ENCODE peak calls at places on chromosomes 4 and X, in six cellular contexts. I is mesendoderm, B is MM.1S, Z is DND-41, E is neural progenitor cell, C is endothelial cell of umbilical vein. Q is an unnamed sample.

GRCh38 chrX:37378830-37379229 is 29.7 kb downstream of the PRRG1 start:
- DNase-seq in I (no peak), B (no peak), Z (no peak), E (no peak), C (no peak), Q (no peak)

GRCh38 chrX:139203681-139204575 is 326.6 kb upstream of the F9 start:
- DNase-seq in I (peak; percentile 59), B (peak; percentile 17), Z (no peak), E (peak; percentile 62), C (no peak), Q (no peak)

GRCh38 chr4:39446842-39447573 is 11.7 kb downstream of the RPL9 start:
- DNase-seq in I (peak; percentile 92), B (no peak), Z (no peak), E (peak; percentile 49), C (peak; percentile 69), Q (peak; percentile 37)

GRCh38 chr4:124658795-124659194 is 53.7 kb downstream of the ANKRD50 start:
- DNase-seq in I (no peak), B (no peak), Z (no peak), E (no peak), C (no peak), Q (no peak)

GRCh38 chrX:43349363-43349762 is 306.7 kb upstream of the MAOA start:
- DNase-seq in I (peak; percentile 71), B (peak; percentile 44), Z (peak; percentile 45), E (peak; percentile 62), C (peak; percentile 30), Q (peak; percentile 33)

GRCh38 chr4:67087897-67088296 is 457.4 kb downstream of the CENPC start:
- DNase-seq in I (peak; percentile 65), B (peak; percentile 54), Z (peak; percentile 28), E (peak; percentile 50), C (peak; percentile 38), Q (peak; percentile 5)

GRCh38 chrX:129785160-129785947 is 5.6 kb downstream of the SASH3 start:
- DNase-seq in I (no peak), B (no peak), Z (peak; percentile 20), E (no peak), C (no peak), Q (no peak)

GRCh38 chrX:41984628-41985027 is 61.3 kb upstream of the CASK start:
- DNase-seq in I (no peak), B (no peak), Z (no peak), E (no peak), C (no peak), Q (no peak)

GRCh38 chr4:718460-718859 is 12.8 kb downstream of the PCGF3 start:
- DNase-seq in I (no peak), B (no peak), Z (no peak), E (no peak), C (no peak), Q (no peak)

GRCh38 chr4:132572210-132572609 is 576.9 kb upstream of the PCDH10 start:
- DNase-seq in I (peak; percentile 96), B (no peak), Z (no peak), E (no peak), C (peak; percentile 33), Q (no peak)

GRCh38 chrX:6890862-6891261 is 256.6 kb upstream of the STS start:
- DNase-seq in I (no peak), B (no peak), Z (no peak), E (no peak), C (no peak), Q (no peak)

GRCh38 chrX:6550999-6551398 is 16.1 kb upstream of the VCX3A start:
- DNase-seq in I (no peak), B (no peak), Z (no peak), E (no peak), C (no peak), Q (no peak)

GRCh38 chr4:128871948-128872347 is 62.4 kb downstream of the JADE1 start:
- DNase-seq in I (no peak), B (no peak), Z (no peak), E (no peak), C (no peak), Q (no peak)

GRCh38 chrX:20685652-20686051 is 418.9 kb upstream of the RPS6KA3 start:
- DNase-seq in I (no peak), B (no peak), Z (no peak), E (no peak), C (no peak), Q (no peak)

GRCh38 chr4:186297013-186297645 is 31.1 kb downstream of the F11 start:
- DNase-seq in I (peak; percentile 67), B (peak; percentile 46), Z (no peak), E (peak; percentile 56), C (peak; percentile 51), Q (peak; percentile 43)

GRCh38 chr4:87120411-87121162 is 99.8 kb downstream of the KLHL8 start:
- DNase-seq in I (no peak), B (no peak), Z (no peak), E (no peak), C (peak; percentile 70), Q (no peak)

GRCh38 chrX:40550069-40550468 is 30.7 kb upstream of the ATP6AP2 start:
- DNase-seq in I (no peak), B (no peak), Z (no peak), E (no peak), C (no peak), Q (no peak)

GRCh38 chr4:153788419-153789276 is at the start of gene SFRP2:
- DNase-seq in I (peak; percentile 91), B (no peak), Z (no peak), E (peak; percentile 94), C (no peak), Q (no peak)

GRCh38 chrX:20456971-20457370 is 190.3 kb upstream of the RPS6KA3 start:
- DNase-seq in I (no peak), B (no peak), Z (no peak), E (no peak), C (no peak), Q (no peak)

GRCh38 chrX:121876316-121876715 is 828.9 kb downstream of the GLUD2 start:
- DNase-seq in I (peak; percentile 25), B (no peak), Z (no peak), E (no peak), C (no peak), Q (no peak)

GRCh38 chr4:143359794-143360193 is 23.1 kb downstream of the GAB1 start:
- DNase-seq in I (no peak), B (no peak), Z (no peak), E (no peak), C (no peak), Q (no peak)

GRCh38 chr4:170037481-170037880 is 11.3 kb upstream of the MFAP3L start:
- DNase-seq in I (no peak), B (no peak), Z (no peak), E (no peak), C (no peak), Q (no peak)

GRCh38 chrX:84907324-84907946 is 96.2 kb upstream of the APOOL start:
- DNase-seq in I (peak; percentile 9), B (peak; percentile 13), Z (no peak), E (peak; percentile 10), C (peak; percentile 1), Q (no peak)

GRCh38 chr4:180923476-180923875 is 1319.7 kb upstream of the TENM3 start:
- DNase-seq in I (peak; percentile 71), B (no peak), Z (no peak), E (no peak), C (no peak), Q (no peak)

GRCh38 chr4:153486281-153487151 is 20.4 kb downstream of the TMEM131L start:
- DNase-seq in I (peak; percentile 94), B (no peak), Z (no peak), E (peak; percentile 36), C (peak; percentile 71), Q (no peak)

GRCh38 chr4:67371563-67371962 is 173.7 kb downstream of the CENPC start:
- DNase-seq in I (no peak), B (no peak), Z (no peak), E (peak; percentile 25), C (no peak), Q (no peak)

GRCh38 chr4:5267418-5267817 is 216.1 kb downstream of the STK32B start:
- DNase-seq in I (no peak), B (no peak), Z (no peak), E (no peak), C (no peak), Q (no peak)

GRCh38 chr4:57405359-57405758 is 295.2 kb upstream of the IGFBP7 start:
- DNase-seq in I (no peak), B (no peak), Z (no peak), E (no peak), C (no peak), Q (no peak)

GRCh38 chrX:106672527-106672926 is 54.0 kb upstream of the RNF128 start:
- DNase-seq in I (peak; percentile 19), B (no peak), Z (no peak), E (no peak), C (no peak), Q (no peak)

GRCh38 chrX:118872102-118872566 is 48.5 kb downstream of the ZCCHC12 start:
- DNase-seq in I (no peak), B (no peak), Z (no peak), E (no peak), C (no peak), Q (no peak)
- H3K27ac ChIP-seq in I (no peak overlapping the region), B (no peak overlapping the region), Z (no peak overlapping the region), E (no peak overlapping the region), C (no peak overlapping the region), Q (no peak overlapping the region)

GRCh38 chr4:123408471-123409084 is 12.0 kb downstream of the SPRY1 start:
- DNase-seq in I (no peak), B (no peak), Z (no peak), E (peak; percentile 21), C (no peak), Q (no peak)

GRCh38 chr4:123409301-123409700 is 12.7 kb downstream of the SPRY1 start:
- DNase-seq in I (no peak), B (no peak), Z (no peak), E (no peak), C (no peak), Q (no peak)

GRCh38 chr4:123411514-123411913 is 14.9 kb downstream of the SPRY1 start:
- DNase-seq in I (no peak), B (no peak), Z (peak; percentile 30), E (no peak), C (no peak), Q (no peak)

GRCh38 chr4:123412700-123413512 is 16.3 kb downstream of the SPRY1 start:
- DNase-seq in I (no peak), B (no peak), Z (no peak), E (no peak), C (no peak), Q (no peak)

GRCh38 chr4:123411976-123412589 is 15.5 kb downstream of the SPRY1 start:
- DNase-seq in I (no peak), B (peak; percentile 89), Z (no peak), E (peak; percentile 8), C (no peak), Q (peak; percentile 29)
- H3K4me1 ChIP-seq in I (peaks cover 2% of the 10 kb centered on the region), B (peaks cover 58% of the 10 kb centered on the region), Z (no peaks in the 10 kb centered on the region), E (peaks cover 52% of the 10 kb centered on the region), C (peaks cover 18% of the 10 kb centered on the region), Q (no peaks in the 10 kb centered on the region)

GRCh38 chr4:43331226-43332078 is 438.9 kb downstream of the GRXCR1 start:
- DNase-seq in I (no peak), B (no peak), Z (no peak), E (no peak), C (no peak), Q (no peak)
- H3K27ac ChIP-seq in I (no peak overlapping the region), B (no peak overlapping the region), Z (no peak overlapping the region), E (no peak overlapping the region), C (no peak overlapping the region), Q (no peak overlapping the region)

DNA sequence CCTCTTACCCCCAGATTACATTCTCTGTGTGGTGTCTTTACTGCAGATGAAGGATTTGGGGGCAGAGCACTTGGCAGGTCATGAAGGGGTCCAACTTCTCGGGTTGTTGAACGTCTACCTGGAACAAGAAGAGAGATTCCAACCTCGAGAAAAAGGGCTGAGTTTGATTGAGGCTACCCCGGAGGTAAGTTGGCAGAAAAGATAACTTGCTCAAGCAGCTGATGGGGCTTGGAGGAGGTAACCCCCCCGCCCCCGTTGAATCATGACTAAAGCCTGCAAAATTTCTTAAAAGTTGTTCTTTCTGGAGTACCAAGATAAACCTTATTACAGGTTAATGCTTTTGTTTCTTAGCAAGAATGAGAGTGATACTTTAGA is 1.5 kb downstream of the CCNG2 start:
- DNase-seq in I (no peak), B (no peak), Z (no peak), E (no peak), C (no peak), Q (peak; percentile 24)
- H3K4me1 ChIP-seq in I (no peaks in the 10 kb centered on the region), B (peaks cover 25% of the 10 kb centered on the region), Z (peaks cover 45% of the 10 kb centered on the region), E (peaks cover 70% of the 10 kb centered on the region), C (peaks cover 15% of the 10 kb centered on the region), Q (peaks cover 57% of the 10 kb centered on the region)

Q was measured in CD4-positive, CD25-positive, alpha-beta regulatory T cell.